ENCODE peak calls at places on chromosome 11, in eight cellular contexts. I, V, U, L, H, E, O and M are unnamed samples.

GRCh38 chr11:14713518-14714244 is 70.1 kb downstream of the PDE3B start:
- DNase-seq in I (no peak), V (no peak), U (no peak), L (no peak), H (no peak), E (no peak), O (no peak), M (no peak)

GRCh38 chr11:130588471-130588870 is 140.0 kb downstream of the ADAMTS15 start:
- DNase-seq in I (no peak), V (no peak), U (no peak), L (no peak), H (no peak), E (no peak), O (no peak), M (no peak)

GRCh38 chr11:130042093-130042591 is 27.6 kb upstream of the APLP2 start:
- DNase-seq in I (no peak), V (no peak), U (no peak), L (no peak), H (no peak), E (no peak), O (peak; percentile 92), M (no peak)

GRCh38 chr11:20360650-20361049 is 2.9 kb upstream of the HTATIP2 start:
- DNase-seq in I (no peak), V (no peak), U (no peak), L (no peak), H (peak; percentile 69), E (no peak), O (peak; percentile 10), M (no peak)

GRCh38 chr11:64650923-64651523 is 60.0 kb downstream of the SLC22A12 start:
- DNase-seq in I (no peak), V (no peak), U (no peak), L (no peak), H (peak; percentile 11), E (no peak), O (peak; percentile 8), M (no peak)

GRCh38 chr11:34270711-34271110 is 87.1 kb downstream of the ABTB2 start:
- DNase-seq in I (no peak), V (no peak), U (no peak), L (no peak), H (no peak), E (no peak), O (no peak), M (no peak)

GRCh38 chr11:2792376-2793250 is 92.8 kb upstream of the KCNQ1OT1 start:
- DNase-seq in I (no peak), V (peak; percentile 32), U (no peak), L (no peak), H (peak; percentile 30), E (peak; percentile 5), O (no peak), M (peak; percentile 47)

GRCh38 chr11:2976289-2977063 is 15.7 kb downstream of the NAP1L4 start:
- DNase-seq in I (no peak), V (no peak), U (no peak), L (no peak), H (no peak), E (no peak), O (no peak), M (no peak)

GRCh38 chr11:127994736-127995135 is 592.6 kb downstream of the ETS1 start:
- DNase-seq in I (no peak), V (no peak), U (no peak), L (no peak), H (no peak), E (no peak), O (peak; percentile 16), M (no peak)

GRCh38 chr11:100939581-100939980 is 190.0 kb downstream of the PGR start:
- DNase-seq in I (no peak), V (no peak), U (no peak), L (no peak), H (no peak), E (no peak), O (no peak), M (no peak)

GRCh38 chr11:64384981-64385952 is 26.3 kb downstream of the RPS6KA4 start:
- DNase-seq in I (peak; percentile 27), V (no peak), U (peak; percentile 27), L (no peak), H (no peak), E (no peak), O (no peak), M (no peak)

GRCh38 chr11:102685769-102686168 is 19.8 kb downstream of the MMP27 start:
- DNase-seq in I (no peak), V (no peak), U (no peak), L (no peak), H (no peak), E (no peak), O (no peak), M (no peak)

GRCh38 chr11:19359425-19360000 is 118.8 kb upstream of the E2F8 start:
- DNase-seq in I (no peak), V (no peak), U (no peak), L (no peak), H (no peak), E (no peak), O (no peak), M (no peak)

GRCh38 chr11:95068549-95068948 is 1.8 kb downstream of the SRSF8 start:
- DNase-seq in I (peak; percentile 66), V (peak; percentile 80), U (peak; percentile 81), L (peak; percentile 50), H (peak; percentile 69), E (peak; percentile 69), O (peak; percentile 96), M (peak; percentile 78)

GRCh38 chr11:44854146-44854545 is 96.5 kb downstream of the TP53I11 start:
- DNase-seq in I (no peak), V (no peak), U (no peak), L (no peak), H (peak; percentile 44), E (no peak), O (no peak), M (no peak)

GRCh38 chr11:36030707-36031365 is 87.0 kb downstream of the LDLRAD3 start:
- DNase-seq in I (no peak), V (no peak), U (no peak), L (no peak), H (no peak), E (no peak), O (no peak), M (no peak)

GRCh38 chr11:62088331-62088933 is 35.4 kb upstream of the INCENP start:
- DNase-seq in I (no peak), V (no peak), U (no peak), L (no peak), H (no peak), E (no peak), O (no peak), M (no peak)

GRCh38 chr11:65719887-65720236 is 736 bp downstream of the RNASEH2C start:
- DNase-seq in I (no peak), V (no peak), U (no peak), L (no peak), H (no peak), E (no peak), O (peak; percentile 29), M (no peak)

GRCh38 chr11:45455536-45455935 is 169.4 kb upstream of the SYT13 start:
- DNase-seq in I (no peak), V (no peak), U (no peak), L (no peak), H (no peak), E (no peak), O (no peak), M (no peak)

GRCh38 chr11:57133616-57134015 is 48.1 kb upstream of the LRRC55 start:
- DNase-seq in I (no peak), V (no peak), U (no peak), L (no peak), H (no peak), E (no peak), O (no peak), M (no peak)

GRCh38 chr11:75147875-75148263 is 3.0 kb upstream of the SLCO2B1 start:
- DNase-seq in I (no peak), V (no peak), U (peak; percentile 28), L (no peak), H (no peak), E (no peak), O (no peak), M (no peak)

GRCh38 chr11:65852508-65853248 is 5.3 kb downstream of the CFL1 start:
- DNase-seq in I (no peak), V (peak; percentile 70), U (no peak), L (no peak), H (no peak), E (no peak), O (no peak), M (no peak)

GRCh38 chr11:19979519-19979845 is 180.8 kb downstream of the DBX1 start:
- DNase-seq in I (no peak), V (no peak), U (no peak), L (no peak), H (no peak), E (no peak), O (no peak), M (no peak)

GRCh38 chr11:94493146-94493442 is 550 bp downstream of the MRE11 start:
- DNase-seq in I (no peak), V (no peak), U (no peak), L (no peak), H (no peak), E (no peak), O (no peak), M (no peak)

GRCh38 chr11:75262436-75262835 is 21.9 kb downstream of the TPBGL start:
- DNase-seq in I (no peak), V (no peak), U (no peak), L (no peak), H (no peak), E (no peak), O (no peak), M (no peak)

GRCh38 chr11:117438371-117439000 is 110.8 kb downstream of the CEP164 start:
- DNase-seq in I (no peak), V (peak; percentile 18), U (peak; percentile 77), L (no peak), H (no peak), E (no peak), O (no peak), M (no peak)